ENCODE peak calls at places on chromosomes 5 and 9, in nine cellular contexts. W is NCI-H2081, J is kidney epithelial cell, U is RWPE1, S is heart right ventricle, Q is progenitor cell of endocrine pancreas, H is head of caudate nucleus, V is cardiac fibroblast, R is foreskin fibroblast. C is an unnamed sample.

GRCh38 chr9:70012569-70012968 is 31.1 kb upstream of the MAMDC2 start:
- DNase-seq in Q (no peak), U (no peak), W (no peak), R (no peak), J (no peak), H (no peak), V (no peak), S (no peak), C (no peak)

GRCh38 chr5:133801955-133802751 is 166.3 kb downstream of the C5orf15 start:
- DNase-seq in H (no peak), R (peak), U (no peak), J (no peak), S (peak), Q (no peak), W (no peak), V (peak), C (peak)

GRCh38 chr5:1004598-1005361 is 3.8 kb upstream of the NKD2 start:
- DNase-seq in Q (peak), W (no peak), U (no peak), S (peak), R (peak), J (no peak), H (peak), V (peak), C (peak)

GRCh38 chr5:143001764-143002351 is 231.7 kb downstream of the ARHGAP26 start:
- DNase-seq in S (no peak), J (no peak), Q (no peak), V (peak), U (no peak), W (no peak), H (no peak), R (peak), C (peak)

GRCh38 chr9:6054280-6055099 is 39.1 kb upstream of the RANBP6 start:
- DNase-seq in R (peak), J (peak), H (peak), U (peak), V (peak), W (peak), Q (peak), S (peak), C (peak)

GRCh38 chr9:30505311-30505710 is 1879.1 kb upstream of the ACO1 start:
- DNase-seq in J (no peak), Q (no peak), R (no peak), V (no peak), S (no peak), W (no peak), H (no peak), U (no peak), C (no peak)

GRCh38 chr5:179310439-179311090 is 34.7 kb downstream of the ADAMTS2 start:
- DNase-seq in U (no peak), H (no peak), R (no peak), W (no peak), Q (no peak), S (peak), J (no peak), V (no peak), C (no peak)

GRCh38 chr5:173495225-173495904 is 121.1 kb downstream of the BOD1 start:
- DNase-seq in U (no peak), H (no peak), S (no peak), Q (no peak), W (no peak), R (peak), V (peak), J (no peak), C (peak)

GRCh38 chr5:61053937-61054336 is 108.3 kb downstream of the SMIM15 start:
- DNase-seq in H (no peak), S (no peak), Q (no peak), J (peak), R (peak), V (no peak), U (no peak), W (no peak), C (no peak)

GRCh38 chr9:133864011-133864410 is 125.9 kb upstream of the SARDH start:
- DNase-seq in S (no peak), Q (no peak), J (no peak), H (no peak), R (peak), V (no peak), U (no peak), W (no peak), C (no peak)

GRCh38 chr5:140338336-140338735 is 8.1 kb downstream of the HBEGF start:
- DNase-seq in V (no peak), W (no peak), J (no peak), S (no peak), Q (no peak), H (no peak), R (peak), U (peak), C (no peak)

GRCh38 chr9:121246821-121247511 is 21.0 kb upstream of the GSN start:
- DNase-seq in R (peak), U (no peak), H (no peak), W (no peak), V (peak), S (no peak), Q (no peak), J (no peak), C (peak)

GRCh38 chr9:35790385-35791291 is 753 bp upstream of the NPR2 start:
- DNase-seq in H (peak), S (peak), V (peak), J (peak), Q (peak), W (peak), U (peak), R (peak), C (peak)

GRCh38 chr5:67166460-67166871 is 30.1 kb downstream of the CD180 start:
- DNase-seq in H (no peak), U (no peak), R (no peak), Q (no peak), S (peak), W (no peak), J (no peak), V (no peak), C (peak)

GRCh38 chr5:122076669-122077450 is 1.2 kb downstream of the LOX start:
- DNase-seq in J (no peak), V (peak), W (peak), Q (peak), S (peak), R (peak), H (peak), U (peak), C (peak)

GRCh38 chr9:124695280-124695890 is 75.7 kb downstream of the NR6A1 start:
- DNase-seq in U (peak), W (no peak), R (peak), Q (no peak), J (no peak), S (no peak), V (no peak), H (no peak), C (no peak)

GRCh38 chr9:89718176-89718575 is 113.4 kb downstream of the GADD45G start:
- DNase-seq in H (no peak), J (no peak), V (no peak), R (no peak), U (no peak), Q (no peak), W (no peak), S (no peak), C (no peak)

GRCh38 chr5:179408646-179409045 is 63.4 kb upstream of the ADAMTS2 start:
- DNase-seq in J (no peak), Q (no peak), U (no peak), H (no peak), V (no peak), S (no peak), W (no peak), R (no peak), C (no peak)

GRCh38 chr9:15357050-15357653 is 50.1 kb upstream of the TTC39B start:
- DNase-seq in R (no peak), Q (no peak), W (no peak), V (no peak), J (no peak), H (no peak), S (no peak), U (no peak), C (no peak)

GRCh38 chr9:90702431-90702830 is 59.8 kb upstream of the DIRAS2 start:
- DNase-seq in J (no peak), S (no peak), W (no peak), R (no peak), Q (no peak), U (no peak), V (no peak), H (no peak), C (no peak)

GRCh38 chr9:85118990-85119755 is 449.6 kb downstream of the NTRK2 start:
- DNase-seq in J (no peak), W (no peak), V (peak), H (no peak), U (peak), S (no peak), R (peak), Q (no peak), C (no peak)

GRCh38 chr9:86968258-86968920 is 21.1 kb upstream of the GAS1 start:
- DNase-seq in Q (no peak), R (no peak), S (no peak), W (no peak), V (peak), J (no peak), U (no peak), H (no peak), C (peak)

GRCh38 chr5:170523129-170523497 is 19.3 kb downstream of the KCNIP1 start:
- DNase-seq in R (no peak), V (peak), Q (no peak), W (peak), U (no peak), H (peak), S (no peak), J (no peak), C (no peak)